ENCODE peak calls at places on chromosomes 3 and 15, in six cellular contexts. One of them, this sample, is unnamed.

GRCh38 chr3:155766206-155766605 is 21.3 kb upstream of the PLCH1 start:
- DNase-seq in NCI-H1105: no peak
- DNase-seq in caudate nucleus: no peak
- DNase-seq in activated CD8-positive, alpha-beta memory T cell treated with anti-CD3 and anti-CD28 coated beads for 48 hours: no peak
- DNase-seq in right atrium auricular region: no peak
- DNase-seq in skeletal muscle cell: peak
- DNase-seq in this sample: no peak

GRCh38 chr15:60408438-60409105 is 10.8 kb upstream of the ANXA2 start:
- DNase-seq in activated CD8-positive, alpha-beta memory T cell treated with anti-CD3 and anti-CD28 coated beads for 48 hours: no peak
- DNase-seq in caudate nucleus: no peak
- DNase-seq in right atrium auricular region: no peak
- DNase-seq in NCI-H1105: no peak
- DNase-seq in skeletal muscle cell: peak
- DNase-seq in this sample: no peak

GRCh38 chr3:128226794-128227399 is 73.6 kb downstream of the EEFSEC start:
- DNase-seq in skeletal muscle cell: no peak
- DNase-seq in activated CD8-positive, alpha-beta memory T cell treated with anti-CD3 and anti-CD28 coated beads for 48 hours: no peak
- DNase-seq in right atrium auricular region: no peak
- DNase-seq in NCI-H1105: no peak
- DNase-seq in caudate nucleus: no peak
- DNase-seq in this sample: no peak

GRCh38 chr3:180048840-180049239 is 12.1 kb upstream of the PEX5L start:
- DNase-seq in caudate nucleus: no peak
- DNase-seq in right atrium auricular region: no peak
- DNase-seq in skeletal muscle cell: peak
- DNase-seq in NCI-H1105: peak
- DNase-seq in activated CD8-positive, alpha-beta memory T cell treated with anti-CD3 and anti-CD28 coated beads for 48 hours: no peak
- DNase-seq in this sample: no peak

GRCh38 chr3:141414800-141415462 is 46.6 kb downstream of the ZBTB38 start:
- DNase-seq in caudate nucleus: no peak
- DNase-seq in NCI-H1105: no peak
- DNase-seq in skeletal muscle cell: no peak
- DNase-seq in activated CD8-positive, alpha-beta memory T cell treated with anti-CD3 and anti-CD28 coated beads for 48 hours: no peak
- DNase-seq in right atrium auricular region: no peak
- DNase-seq in this sample: no peak

GRCh38 chr15:37109952-37110630 is 9.7 kb upstream of the MEIS2 start:
- DNase-seq in activated CD8-positive, alpha-beta memory T cell treated with anti-CD3 and anti-CD28 coated beads for 48 hours: no peak
- DNase-seq in NCI-H1105: no peak
- DNase-seq in skeletal muscle cell: no peak
- DNase-seq in caudate nucleus: peak
- DNase-seq in right atrium auricular region: peak
- DNase-seq in this sample: no peak

GRCh38 chr3:133531981-133532380 is 41.5 kb upstream of the CDV3 start:
- DNase-seq in right atrium auricular region: no peak
- DNase-seq in skeletal muscle cell: peak
- DNase-seq in caudate nucleus: no peak
- DNase-seq in activated CD8-positive, alpha-beta memory T cell treated with anti-CD3 and anti-CD28 coated beads for 48 hours: no peak
- DNase-seq in NCI-H1105: no peak
- DNase-seq in this sample: no peak

GRCh38 chr15:38896652-38897051 is 332.0 kb upstream of the RASGRP1 start:
- DNase-seq in right atrium auricular region: no peak
- DNase-seq in NCI-H1105: no peak
- DNase-seq in skeletal muscle cell: no peak
- DNase-seq in activated CD8-positive, alpha-beta memory T cell treated with anti-CD3 and anti-CD28 coated beads for 48 hours: no peak
- DNase-seq in caudate nucleus: no peak
- DNase-seq in this sample: no peak

GRCh38 chr3:48402907-48403306 is 27.0 kb downstream of the PLXNB1 start:
- DNase-seq in right atrium auricular region: peak
- DNase-seq in caudate nucleus: no peak
- DNase-seq in activated CD8-positive, alpha-beta memory T cell treated with anti-CD3 and anti-CD28 coated beads for 48 hours: no peak
- DNase-seq in skeletal muscle cell: no peak
- DNase-seq in NCI-H1105: no peak
- DNase-seq in this sample: no peak

GRCh38 chr3:183635431-183636220 is at the start of gene KLHL24:
- DNase-seq in skeletal muscle cell: peak
- DNase-seq in activated CD8-positive, alpha-beta memory T cell treated with anti-CD3 and anti-CD28 coated beads for 48 hours: peak
- DNase-seq in NCI-H1105: peak
- DNase-seq in caudate nucleus: peak
- DNase-seq in right atrium auricular region: peak
- DNase-seq in this sample: peak

GRCh38 chr15:22944651-22945050 is 35.5 kb downstream of the CYFIP1 start:
- DNase-seq in NCI-H1105: peak
- DNase-seq in right atrium auricular region: no peak
- DNase-seq in caudate nucleus: no peak
- DNase-seq in skeletal muscle cell: no peak
- DNase-seq in activated CD8-positive, alpha-beta memory T cell treated with anti-CD3 and anti-CD28 coated beads for 48 hours: no peak
- DNase-seq in this sample: no peak

GRCh38 chr3:95134693-95135375 is 1072.0 kb downstream of the NSUN3 start:
- DNase-seq in right atrium auricular region: no peak
- DNase-seq in activated CD8-positive, alpha-beta memory T cell treated with anti-CD3 and anti-CD28 coated beads for 48 hours: no peak
- DNase-seq in caudate nucleus: no peak
- DNase-seq in NCI-H1105: no peak
- DNase-seq in skeletal muscle cell: no peak
- DNase-seq in this sample: peak

GRCh38 chr3:128505771-128506170 is 12.8 kb upstream of the GATA2 start:
- DNase-seq in activated CD8-positive, alpha-beta memory T cell treated with anti-CD3 and anti-CD28 coated beads for 48 hours: no peak
- DNase-seq in NCI-H1105: no peak
- DNase-seq in caudate nucleus: no peak
- DNase-seq in skeletal muscle cell: no peak
- DNase-seq in right atrium auricular region: no peak
- DNase-seq in this sample: no peak

GRCh38 chr15:71802770-71803169 is 7.6 kb upstream of the NR2E3 start:
- DNase-seq in skeletal muscle cell: no peak
- DNase-seq in caudate nucleus: no peak
- DNase-seq in right atrium auricular region: no peak
- DNase-seq in NCI-H1105: no peak
- DNase-seq in activated CD8-positive, alpha-beta memory T cell treated with anti-CD3 and anti-CD28 coated beads for 48 hours: no peak
- DNase-seq in this sample: no peak

GRCh38 chr15:85730001-85730820 is 64.5 kb downstream of the KLHL25 start:
- DNase-seq in skeletal muscle cell: no peak
- DNase-seq in caudate nucleus: no peak
- DNase-seq in NCI-H1105: peak
- DNase-seq in right atrium auricular region: no peak
- DNase-seq in activated CD8-positive, alpha-beta memory T cell treated with anti-CD3 and anti-CD28 coated beads for 48 hours: no peak
- DNase-seq in this sample: peak

GRCh38 chr3:124851136-124851535 is 36.0 kb downstream of the ITGB5 start:
- DNase-seq in caudate nucleus: no peak
- DNase-seq in skeletal muscle cell: no peak
- DNase-seq in right atrium auricular region: no peak
- DNase-seq in NCI-H1105: no peak
- DNase-seq in activated CD8-positive, alpha-beta memory T cell treated with anti-CD3 and anti-CD28 coated beads for 48 hours: no peak
- DNase-seq in this sample: no peak

GRCh38 chr3:10950476-10951294 is 41.9 kb upstream of the SLC6A1 start:
- DNase-seq in NCI-H1105: no peak
- DNase-seq in caudate nucleus: peak
- DNase-seq in skeletal muscle cell: no peak
- DNase-seq in right atrium auricular region: no peak
- DNase-seq in activated CD8-positive, alpha-beta memory T cell treated with anti-CD3 and anti-CD28 coated beads for 48 hours: no peak
- DNase-seq in this sample: peak

GRCh38 chr3:170653801-170654200 is 67.9 kb upstream of the SLC7A14 start:
- DNase-seq in activated CD8-positive, alpha-beta memory T cell treated with anti-CD3 and anti-CD28 coated beads for 48 hours: no peak
- DNase-seq in caudate nucleus: no peak
- DNase-seq in skeletal muscle cell: no peak
- DNase-seq in NCI-H1105: no peak
- DNase-seq in right atrium auricular region: no peak
- DNase-seq in this sample: no peak

GRCh38 chr15:62770752-62771151 is 271.8 kb upstream of the TPM1 start:
- DNase-seq in activated CD8-positive, alpha-beta memory T cell treated with anti-CD3 and anti-CD28 coated beads for 48 hours: no peak
- DNase-seq in caudate nucleus: no peak
- DNase-seq in skeletal muscle cell: peak
- DNase-seq in right atrium auricular region: no peak
- DNase-seq in NCI-H1105: no peak
- DNase-seq in this sample: no peak

This sample was measured in putamen.